ENCODE peak calls at places on chromosomes 13 and 19, in ten cellular contexts. T is PC-9; C is fibroblast of lung; N is CD4-positive, CD25-positive, alpha-beta regulatory T cell; Q is OCI-LY7; S is ovary; I is GM23338; L is SJSA1; X is Peyer's patch; G is CD8-positive, alpha-beta memory T cell. Y is an unnamed sample. For H3K4me1, the result is how much of the 10 kb centered on the place peaks cover.

GRCh38 chr13:41352935-41353801 is 42.1 kb downstream of the NAA16 start:
- DNase-seq in T (peak), C (peak), N (peak), Q (peak), S (no peak), I (peak), L (peak), X (no peak), G (peak), Y (no peak)

GRCh38 chr19:35710784-35711723 is 6.7 kb downstream of the ZBTB32 start:
- DNase-seq in T (no peak), C (no peak), N (peak), Q (peak), S (no peak), I (no peak), L (no peak), X (peak), G (no peak), Y (no peak)

GRCh38 chr13:95500136-95500718 is 52.3 kb upstream of the CLDN10 start:
- DNase-seq in T (no peak), C (no peak), N (no peak), Q (no peak), S (no peak), I (peak), L (peak), X (no peak), G (no peak), Y (no peak)

GRCh38 chr19:35388277-35389054 is 17.6 kb downstream of the GPR42 start:
- DNase-seq in T (no peak), C (no peak), N (no peak), Q (no peak), S (no peak), I (no peak), L (no peak), X (no peak), G (no peak), Y (no peak)

GRCh38 chr13:113410472-113411201 is 42.7 kb downstream of the ADPRHL1 start:
- DNase-seq in T (peak), C (peak), N (no peak), Q (no peak), S (no peak), I (no peak), L (peak), X (no peak), G (no peak), Y (no peak)

GRCh38 chr19:8614455-8614854 is 3.9 kb upstream of the ADAMTS10 start:
- DNase-seq in T (no peak), C (no peak), N (no peak), Q (no peak), S (no peak), I (no peak), L (no peak), X (no peak), G (no peak), Y (no peak)

GRCh38 chr13:46893820-46894533 is 2.9 kb downstream of the HTR2A start:
- DNase-seq in T (peak), C (peak), N (peak), Q (peak), S (peak), I (peak), L (peak), X (peak), G (peak), Y (peak)

GRCh38 chr13:76943646-76944045 is 4.7 kb upstream of the ACOD1 start:
- DNase-seq in T (no peak), C (no peak), N (no peak), Q (no peak), S (no peak), I (no peak), L (no peak), X (no peak), G (no peak), Y (no peak)

GRCh38 chr13:86841264-86841663 is 829.9 kb upstream of the SLITRK5 start:
- DNase-seq in T (no peak), C (no peak), N (no peak), Q (no peak), S (no peak), I (no peak), L (no peak), X (no peak), G (no peak), Y (no peak)

GRCh38 chr19:6459356-6460098 is at the start of gene SLC25A23:
- DNase-seq in T (peak), C (peak), N (peak), Q (peak), S (peak), I (peak), L (no peak), X (peak), G (peak), Y (peak)

GRCh38 chr13:52969373-52969772 is 59.2 kb upstream of the OLFM4 start:
- DNase-seq in T (no peak), C (no peak), N (no peak), Q (no peak), S (no peak), I (no peak), L (no peak), X (no peak), G (no peak), Y (no peak)

GRCh38 chr13:94550030-94550738 is 45.8 kb downstream of the TGDS start:
- DNase-seq in T (no peak), C (peak), N (no peak), Q (no peak), S (no peak), I (peak), L (no peak), X (no peak), G (no peak), Y (no peak)

GRCh38 chr13:56424246-56424645 is 716.5 kb upstream of the PRR20A start:
- DNase-seq in T (no peak), C (no peak), N (no peak), Q (no peak), S (no peak), I (no peak), L (no peak), X (no peak), G (no peak), Y (no peak)

GRCh38 chr19:8212212-8212611 is 3.0 kb downstream of the CERS4 start:
- DNase-seq in T (no peak), C (no peak), N (no peak), Q (no peak), S (no peak), I (no peak), L (no peak), X (no peak), G (no peak), Y (no peak)

GRCh38 chr13:110664673-110665072 is 41.2 kb downstream of the CARS2 start:
- DNase-seq in T (no peak), C (no peak), N (no peak), Q (no peak), S (no peak), I (no peak), L (no peak), X (no peak), G (no peak), Y (no peak)

GRCh38 chr19:35122687-35123551 is 7.3 kb downstream of the FXYD3 start:
- DNase-seq in T (peak), C (no peak), N (no peak), Q (no peak), S (no peak), I (no peak), L (no peak), X (no peak), G (no peak), Y (peak)

GRCh38 chr13:20222553-20222952 is 9.6 kb downstream of the GJB6 start:
- DNase-seq in T (no peak), C (no peak), N (no peak), Q (no peak), S (no peak), I (no peak), L (no peak), X (no peak), G (no peak), Y (no peak)

GRCh38 chr19:51123381-51124186 is 1.1 kb upstream of the SIGLEC9 start:
- DNase-seq in T (no peak), C (no peak), N (no peak), Q (peak), S (no peak), I (no peak), L (no peak), X (peak), G (peak), Y (peak)

GRCh38 chr19:30522359-30522758 is 150.2 kb downstream of the ZNF536 start:
- DNase-seq in T (no peak), C (no peak), N (no peak), Q (no peak), S (no peak), I (peak), L (no peak), X (no peak), G (no peak), Y (no peak)

GRCh38 chr19:16476401-16476800 is 4.6 kb upstream of the EPS15L1 start:
- DNase-seq in T (no peak), C (no peak), N (no peak), Q (no peak), S (no peak), I (no peak), L (no peak), X (no peak), G (no peak), Y (no peak)

GRCh38 chr19:45245826-45246225 is 619 bp upstream of the EXOC3L2 start:
- DNase-seq in T (no peak), C (no peak), N (no peak), Q (no peak), S (no peak), I (no peak), L (no peak), X (no peak), G (no peak), Y (no peak)

GRCh38 chr19:40419780-40420179 is 6.0 kb downstream of the SERTAD1 start:
- DNase-seq in T (no peak), C (no peak), N (no peak), Q (no peak), S (no peak), I (no peak), L (no peak), X (no peak), G (no peak), Y (peak)
- H3K4me1 ChIP-seq in T (under half), C (under half), N (under half), Q (under half), S (under half), I (under half), L (under half), X (under half), G (under half), Y (under half)

GRCh38 chr19:10667867-10668266 is 13.7 kb downstream of the ILF3 start:
- DNase-seq in T (no peak), C (no peak), N (no peak), Q (no peak), S (no peak), I (no peak), L (no peak), X (no peak), G (no peak), Y (no peak)
- H3K4me1 ChIP-seq in T (under half), C (under half), N (under half), Q (under half), S (under half), I (under half), L (under half), X (under half), G (under half), Y (under half)

GRCh38 chr19:1259873-1260748 is 9.0 kb upstream of the CIRBP start:
- DNase-seq in T (peak), C (no peak), N (peak), Q (peak), S (no peak), I (no peak), L (no peak), X (peak), G (peak), Y (no peak)

GRCh38 chr19:1258707-1259205 is 10.4 kb downstream of the MIDN start:
- DNase-seq in T (no peak), C (no peak), N (no peak), Q (peak), S (no peak), I (no peak), L (no peak), X (no peak), G (no peak), Y (no peak)

GRCh38 chr19:1258161-1258492 is 9.7 kb downstream of the MIDN start:
- DNase-seq in T (no peak), C (no peak), N (no peak), Q (no peak), S (no peak), I (no peak), L (no peak), X (no peak), G (no peak), Y (no peak)

GRCh38 chr19:1260749-1261511 is 8.2 kb upstream of the CIRBP start:
- DNase-seq in T (peak), C (peak), N (peak), Q (peak), S (peak), I (peak), L (peak), X (peak), G (peak), Y (peak)

GRCh38 chr19:1259206-1259872 is 9.8 kb upstream of the CIRBP start:
- DNase-seq in T (peak), C (peak), N (peak), Q (peak), S (peak), I (peak), L (peak), X (peak), G (peak), Y (peak)
- H3K4me1 ChIP-seq in T (half or more), C (half or more), N (half or more), Q (half or more), S (under half), I (half or more), L (half or more), X (half or more), G (half or more), Y (under half)

DNA sequence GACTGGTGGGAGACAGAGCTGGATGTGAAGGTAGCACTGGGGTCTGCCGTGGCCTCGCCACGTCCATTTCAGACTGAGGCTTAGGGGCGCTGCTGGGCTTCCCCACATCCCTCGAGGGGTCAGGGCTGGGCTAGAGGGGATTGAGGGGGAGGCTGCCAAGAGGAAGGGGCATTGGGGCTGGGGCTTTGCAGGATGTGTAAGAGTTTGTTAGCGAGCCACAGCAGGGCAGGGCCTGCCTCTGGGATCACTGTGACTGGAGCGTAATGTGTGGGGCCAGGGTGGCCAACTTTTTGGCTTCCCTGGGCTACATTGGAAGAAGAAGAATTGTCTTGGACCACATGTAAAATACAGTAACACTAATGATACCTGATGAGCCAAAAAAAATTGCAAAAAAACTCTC is 14.1 kb downstream of the ARID3A start:
- DNase-seq in T (no peak), C (no peak), N (no peak), Q (no peak), S (no peak), I (no peak), L (no peak), X (no peak), G (no peak), Y (no peak)
- H3K4me1 ChIP-seq in T (under half), C (under half), N (under half), Q (under half), S (under half), I (under half), L (under half), X (under half), G (under half), Y (under half)

Y was measured in right cardiac atrium.